ENCODE peak calls at places on chromosomes 5 and 9, in ten cellular contexts. One of them, this sample, is unnamed.

GRCh38 chr9:94801242-94801641 is 74.7 kb downstream of the AOPEP start:
- DNase-seq in keratinocyte: no peak
- DNase-seq in SK-N-MC: no peak
- DNase-seq in GM23338: no peak
- DNase-seq in DND-41: no peak
- DNase-seq in HCT116: no peak
- DNase-seq in hepatocyte: no peak
- DNase-seq in A673: no peak
- DNase-seq in fibroblast of lung: peak
- DNase-seq in PC-9: no peak
- DNase-seq in this sample: peak

GRCh38 chr9:7234144-7234543 is 476.4 kb downstream of the KDM4C start:
- DNase-seq in HCT116: peak
- DNase-seq in hepatocyte: peak
- DNase-seq in keratinocyte: no peak
- DNase-seq in SK-N-MC: peak
- DNase-seq in PC-9: peak
- DNase-seq in GM23338: peak
- DNase-seq in DND-41: peak
- DNase-seq in fibroblast of lung: peak
- DNase-seq in A673: peak
- DNase-seq in this sample: peak

GRCh38 chr9:33393581-33393980 is 8.8 kb downstream of the AQP7 start:
- DNase-seq in DND-41: no peak
- DNase-seq in A673: no peak
- DNase-seq in keratinocyte: no peak
- DNase-seq in fibroblast of lung: no peak
- DNase-seq in HCT116: no peak
- DNase-seq in GM23338: no peak
- DNase-seq in SK-N-MC: no peak
- DNase-seq in hepatocyte: no peak
- DNase-seq in PC-9: no peak
- DNase-seq in this sample: no peak

GRCh38 chr9:124372038-124372437 is 43.2 kb downstream of the PSMB7 start:
- DNase-seq in SK-N-MC: no peak
- DNase-seq in DND-41: no peak
- DNase-seq in keratinocyte: no peak
- DNase-seq in PC-9: no peak
- DNase-seq in hepatocyte: no peak
- DNase-seq in A673: no peak
- DNase-seq in GM23338: no peak
- DNase-seq in HCT116: no peak
- DNase-seq in fibroblast of lung: no peak
- DNase-seq in this sample: no peak

GRCh38 chr5:52786391-52786790 is 1.3 kb upstream of the ITGA1 start:
- DNase-seq in fibroblast of lung: no peak
- DNase-seq in SK-N-MC: no peak
- DNase-seq in A673: no peak
- DNase-seq in PC-9: no peak
- DNase-seq in keratinocyte: no peak
- DNase-seq in DND-41: no peak
- DNase-seq in HCT116: no peak
- DNase-seq in hepatocyte: no peak
- DNase-seq in GM23338: no peak
- DNase-seq in this sample: no peak

GRCh38 chr5:9245071-9245470 is 300.8 kb downstream of the SEMA5A start:
- DNase-seq in fibroblast of lung: peak
- DNase-seq in HCT116: no peak
- DNase-seq in SK-N-MC: no peak
- DNase-seq in PC-9: no peak
- DNase-seq in GM23338: no peak
- DNase-seq in DND-41: no peak
- DNase-seq in hepatocyte: no peak
- DNase-seq in A673: no peak
- DNase-seq in keratinocyte: no peak
- DNase-seq in this sample: peak

GRCh38 chr9:123391946-123392345 is 35.9 kb downstream of the CRB2 start:
- DNase-seq in GM23338: no peak
- DNase-seq in fibroblast of lung: no peak
- DNase-seq in hepatocyte: no peak
- DNase-seq in DND-41: no peak
- DNase-seq in A673: peak
- DNase-seq in keratinocyte: no peak
- DNase-seq in HCT116: no peak
- DNase-seq in SK-N-MC: no peak
- DNase-seq in PC-9: no peak
- DNase-seq in this sample: no peak

GRCh38 chr5:130126748-130127147 is 222.5 kb downstream of the CHSY3 start:
- DNase-seq in SK-N-MC: no peak
- DNase-seq in PC-9: no peak
- DNase-seq in fibroblast of lung: no peak
- DNase-seq in DND-41: no peak
- DNase-seq in A673: no peak
- DNase-seq in GM23338: no peak
- DNase-seq in keratinocyte: no peak
- DNase-seq in HCT116: no peak
- DNase-seq in hepatocyte: no peak
- DNase-seq in this sample: no peak

GRCh38 chr5:73435640-73436534 is 12.7 kb downstream of the FOXD1 start:
- DNase-seq in A673: no peak
- DNase-seq in GM23338: peak
- DNase-seq in fibroblast of lung: no peak
- DNase-seq in keratinocyte: no peak
- DNase-seq in DND-41: no peak
- DNase-seq in SK-N-MC: no peak
- DNase-seq in PC-9: no peak
- DNase-seq in HCT116: no peak
- DNase-seq in hepatocyte: no peak
- DNase-seq in this sample: peak

GRCh38 chr5:73438048-73438896 is 10.3 kb downstream of the FOXD1 start:
- DNase-seq in HCT116: no peak
- DNase-seq in fibroblast of lung: no peak
- DNase-seq in A673: no peak
- DNase-seq in GM23338: no peak
- DNase-seq in DND-41: no peak
- DNase-seq in SK-N-MC: no peak
- DNase-seq in PC-9: no peak
- DNase-seq in keratinocyte: no peak
- DNase-seq in hepatocyte: no peak
- DNase-seq in this sample: peak

GRCh38 chr5:73436535-73437125 is 11.9 kb downstream of the FOXD1 start:
- DNase-seq in keratinocyte: no peak
- DNase-seq in DND-41: no peak
- DNase-seq in A673: no peak
- DNase-seq in SK-N-MC: no peak
- DNase-seq in fibroblast of lung: no peak
- DNase-seq in hepatocyte: peak
- DNase-seq in HCT116: no peak
- DNase-seq in GM23338: peak
- DNase-seq in PC-9: no peak
- DNase-seq in this sample: peak

GRCh38 chr5:73438897-73439470 is 9.6 kb downstream of the FOXD1 start:
- DNase-seq in DND-41: no peak
- DNase-seq in HCT116: no peak
- DNase-seq in A673: no peak
- DNase-seq in PC-9: no peak
- DNase-seq in fibroblast of lung: no peak
- DNase-seq in keratinocyte: no peak
- DNase-seq in GM23338: no peak
- DNase-seq in hepatocyte: no peak
- DNase-seq in SK-N-MC: no peak
- DNase-seq in this sample: peak

GRCh38 chr5:73437126-73438047 is 11.2 kb downstream of the FOXD1 start:
- DNase-seq in fibroblast of lung: peak
- DNase-seq in SK-N-MC: no peak
- DNase-seq in DND-41: no peak
- DNase-seq in HCT116: peak
- DNase-seq in PC-9: no peak
- DNase-seq in GM23338: peak
- DNase-seq in keratinocyte: no peak
- DNase-seq in hepatocyte: peak
- DNase-seq in A673: peak
- DNase-seq in this sample: peak
- TF ChIP-seq EZH2 in fibroblast of lung: no peak
- TF ChIP-seq EZH2 in SK-N-MC: no peak
- TF ChIP-seq EZH2 in DND-41: no peak
- TF ChIP-seq EZH2 in HCT116: no peak
- TF ChIP-seq EZH2 in PC-9: no peak
- TF ChIP-seq EZH2 in GM23338: peak
- TF ChIP-seq EZH2 in keratinocyte: no peak
- TF ChIP-seq EZH2 in hepatocyte: peak
- TF ChIP-seq EZH2 in A673: no peak
- TF ChIP-seq EZH2 in this sample: no peak

DNA sequence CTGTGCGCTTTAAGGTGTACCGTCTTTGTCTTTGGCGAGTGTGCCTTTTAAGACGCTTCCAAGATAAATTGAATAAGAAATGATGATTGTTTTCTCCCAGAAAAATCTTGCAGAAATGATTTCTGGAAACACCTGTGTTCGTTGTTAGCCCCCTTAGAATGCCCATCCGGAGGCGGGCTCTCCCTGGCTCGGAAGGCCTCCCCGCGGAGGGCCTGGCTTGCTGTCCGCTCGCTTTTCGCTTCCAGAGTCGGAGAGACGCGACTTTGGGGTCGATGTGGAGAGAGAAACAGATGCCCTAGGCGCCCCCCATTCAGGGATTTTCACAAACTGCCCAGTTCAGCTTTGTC is 23.9 kb downstream of the LECT2 start:
- DNase-seq in GM23338: peak
- DNase-seq in SK-N-MC: no peak
- DNase-seq in DND-41: no peak
- DNase-seq in hepatocyte: no peak
- DNase-seq in A673: no peak
- DNase-seq in PC-9: no peak
- DNase-seq in fibroblast of lung: no peak
- DNase-seq in keratinocyte: no peak
- DNase-seq in HCT116: no peak
- DNase-seq in this sample: no peak
- TF ChIP-seq EZH2 in GM23338: no peak
- TF ChIP-seq EZH2 in SK-N-MC: no peak
- TF ChIP-seq EZH2 in DND-41: no peak
- TF ChIP-seq EZH2 in hepatocyte: no peak
- TF ChIP-seq EZH2 in A673: no peak
- TF ChIP-seq EZH2 in PC-9: no peak
- TF ChIP-seq EZH2 in fibroblast of lung: no peak
- TF ChIP-seq EZH2 in keratinocyte: no peak
- TF ChIP-seq EZH2 in HCT116: no peak
- TF ChIP-seq EZH2 in this sample: no peak

GRCh38 chr5:155728146-155728856 is 598.7 kb upstream of the SGCD start:
- DNase-seq in keratinocyte: no peak
- DNase-seq in SK-N-MC: no peak
- DNase-seq in hepatocyte: peak
- DNase-seq in DND-41: no peak
- DNase-seq in HCT116: no peak
- DNase-seq in PC-9: no peak
- DNase-seq in A673: peak
- DNase-seq in fibroblast of lung: peak
- DNase-seq in GM23338: peak
- DNase-seq in this sample: peak

GRCh38 chr5:155729684-155730059 is 597.3 kb upstream of the SGCD start:
- DNase-seq in hepatocyte: peak
- DNase-seq in HCT116: no peak
- DNase-seq in GM23338: peak
- DNase-seq in SK-N-MC: no peak
- DNase-seq in DND-41: no peak
- DNase-seq in PC-9: no peak
- DNase-seq in A673: peak
- DNase-seq in keratinocyte: no peak
- DNase-seq in fibroblast of lung: peak
- DNase-seq in this sample: peak

GRCh38 chr5:155726267-155726666 is 600.7 kb upstream of the SGCD start:
- DNase-seq in A673: peak
- DNase-seq in DND-41: peak
- DNase-seq in hepatocyte: peak
- DNase-seq in GM23338: peak
- DNase-seq in PC-9: no peak
- DNase-seq in SK-N-MC: no peak
- DNase-seq in HCT116: no peak
- DNase-seq in keratinocyte: no peak
- DNase-seq in fibroblast of lung: peak
- DNase-seq in this sample: peak

GRCh38 chr5:155727512-155728145 is 599.3 kb upstream of the SGCD start:
- DNase-seq in HCT116: no peak
- DNase-seq in DND-41: no peak
- DNase-seq in hepatocyte: peak
- DNase-seq in A673: peak
- DNase-seq in GM23338: peak
- DNase-seq in keratinocyte: no peak
- DNase-seq in PC-9: no peak
- DNase-seq in fibroblast of lung: peak
- DNase-seq in SK-N-MC: no peak
- DNase-seq in this sample: peak

DNA sequence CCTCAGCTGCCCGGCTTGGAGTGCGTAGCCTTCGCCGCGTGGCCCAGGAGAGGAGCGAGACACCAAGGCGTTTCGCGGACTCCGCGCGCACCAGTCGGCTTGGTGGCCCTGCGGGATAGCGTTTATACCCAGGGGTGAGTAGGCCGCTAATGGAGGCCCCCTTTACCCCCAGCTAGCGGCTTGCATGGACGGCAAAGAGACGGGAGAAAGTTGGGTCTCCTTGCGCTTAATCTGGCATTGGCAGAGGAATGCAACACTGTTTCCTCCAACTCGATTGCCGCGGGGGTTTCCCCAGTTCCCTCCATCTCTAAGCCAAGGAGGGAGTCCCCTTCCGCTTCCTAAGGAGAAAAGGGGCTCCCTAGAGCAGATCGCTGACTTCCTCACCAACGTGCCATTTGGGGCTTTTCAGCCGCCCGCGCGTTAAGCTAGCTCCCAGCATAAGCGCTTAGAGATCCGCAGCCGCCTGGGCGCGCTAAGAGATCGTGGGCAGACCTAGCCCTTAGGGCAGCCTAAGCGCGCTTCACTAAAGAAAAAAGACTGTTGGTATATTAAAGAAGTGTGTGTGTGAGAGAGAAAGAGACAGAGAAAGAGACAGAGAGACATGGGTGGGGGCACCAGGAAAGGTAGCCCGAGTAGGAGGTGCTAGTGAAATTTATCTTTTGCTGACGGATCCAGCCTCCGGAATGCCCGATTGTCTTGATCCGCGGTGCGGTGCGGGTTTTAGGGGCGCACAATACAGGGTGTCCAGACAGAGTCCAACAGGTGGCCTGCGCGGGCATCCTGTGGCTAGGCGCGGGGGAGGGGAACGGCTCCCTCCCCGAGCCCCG is 597.9 kb upstream of the SGCD start:
- DNase-seq in HCT116: no peak
- DNase-seq in keratinocyte: no peak
- DNase-seq in hepatocyte: peak
- DNase-seq in A673: peak
- DNase-seq in GM23338: peak
- DNase-seq in PC-9: no peak
- DNase-seq in SK-N-MC: no peak
- DNase-seq in DND-41: no peak
- DNase-seq in fibroblast of lung: peak
- DNase-seq in this sample: peak
- TF ChIP-seq EZH2 in HCT116: no peak
- TF ChIP-seq EZH2 in keratinocyte: peak
- TF ChIP-seq EZH2 in hepatocyte: peak
- TF ChIP-seq EZH2 in A673: no peak
- TF ChIP-seq EZH2 in GM23338: peak
- TF ChIP-seq EZH2 in PC-9: no peak
- TF ChIP-seq EZH2 in SK-N-MC: no peak
- TF ChIP-seq EZH2 in DND-41: no peak
- TF ChIP-seq EZH2 in fibroblast of lung: no peak
- TF ChIP-seq EZH2 in this sample: no peak

DNA sequence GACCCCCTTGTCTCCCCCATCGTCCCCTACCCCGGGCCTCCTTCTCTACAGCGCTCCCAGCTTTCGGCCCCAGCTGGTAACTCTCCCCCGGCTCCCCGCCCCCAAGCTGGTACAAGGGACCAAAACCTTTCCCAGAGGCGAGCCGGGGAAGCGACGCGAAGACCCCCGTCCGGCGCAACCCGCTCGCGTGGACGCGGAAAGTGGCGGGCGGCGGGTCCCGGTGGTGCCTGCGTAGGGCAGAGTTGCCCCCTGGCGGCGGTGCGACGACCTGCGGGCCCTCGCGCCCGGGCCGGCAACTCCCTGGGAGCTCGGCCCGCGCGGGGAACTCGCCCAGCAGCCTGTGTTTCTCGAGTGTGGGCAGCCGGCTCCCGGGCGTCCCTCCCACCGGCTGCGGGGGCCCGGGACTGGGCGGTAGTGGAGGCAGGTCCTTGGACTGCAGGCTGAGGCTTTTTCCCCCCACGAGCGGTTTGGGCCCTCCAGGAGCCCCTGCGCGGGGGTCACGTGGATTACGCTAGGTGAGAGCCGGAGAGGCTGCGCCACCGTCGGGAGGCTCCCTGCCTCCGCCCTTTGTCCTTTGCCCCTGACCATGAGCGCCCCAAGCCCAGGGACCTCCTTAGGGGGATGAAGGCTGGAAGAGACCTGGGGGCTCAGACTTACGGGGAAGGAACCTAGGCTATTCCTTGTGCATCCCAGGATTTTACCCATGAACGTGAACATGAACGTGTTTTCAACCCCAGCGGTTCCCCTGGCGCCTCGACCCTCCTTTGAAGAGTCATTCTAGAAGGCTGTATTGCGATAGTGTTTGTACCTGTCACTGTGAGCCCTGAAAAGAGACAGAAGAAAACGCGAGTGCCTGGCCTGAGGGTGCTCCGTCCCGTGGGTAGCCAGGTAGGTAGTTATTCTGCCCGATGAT is 2.9 kb upstream of the FOXD1 start:
- DNase-seq in fibroblast of lung: peak
- DNase-seq in HCT116: no peak
- DNase-seq in SK-N-MC: no peak
- DNase-seq in keratinocyte: no peak
- DNase-seq in GM23338: peak
- DNase-seq in A673: peak
- DNase-seq in DND-41: no peak
- DNase-seq in PC-9: no peak
- DNase-seq in hepatocyte: peak
- DNase-seq in this sample: peak
- TF ChIP-seq EZH2 in fibroblast of lung: no peak
- TF ChIP-seq EZH2 in HCT116: no peak
- TF ChIP-seq EZH2 in SK-N-MC: no peak
- TF ChIP-seq EZH2 in keratinocyte: no peak
- TF ChIP-seq EZH2 in GM23338: peak
- TF ChIP-seq EZH2 in A673: no peak
- TF ChIP-seq EZH2 in DND-41: no peak
- TF ChIP-seq EZH2 in PC-9: no peak
- TF ChIP-seq EZH2 in hepatocyte: no peak
- TF ChIP-seq EZH2 in this sample: no peak

This sample was measured in GM23248.